ENCODE peak calls at places on chromosomes 13 and 19, in five cellular contexts. F, X, I, G and W are unnamed samples.

GRCh38 chr13:96958286-96958891 is 35.9 kb downstream of the OXGR1 start:
- DNase-seq in I (no peak), X (peak; percentile 38), G (peak; percentile 40), F (no peak), W (peak; percentile 59)

GRCh38 chr19:51456541-51457290 is 1.5 kb downstream of the SIGLEC8 start:
- DNase-seq in X (no peak), I (peak; percentile 32), F (no peak), G (no peak), W (no peak)

GRCh38 chr13:45167611-45168554 is 33.0 kb downstream of the KCTD4 start:
- DNase-seq in X (no peak), I (no peak), G (no peak), F (no peak), W (peak; percentile 13)

GRCh38 chr19:58401825-58402433 is 6.5 kb downstream of the RNF225 start:
- DNase-seq in X (no peak), F (peak; percentile 50), G (no peak), I (no peak), W (no peak)

GRCh38 chr13:110123041-110123809 is 183.7 kb downstream of the COL4A1 start:
- DNase-seq in F (no peak), I (no peak), G (no peak), X (peak; percentile 78), W (no peak)

GRCh38 chr13:50244355-50244912 is 229.2 kb downstream of the KCNRG start:
- DNase-seq in G (no peak), I (no peak), X (no peak), F (no peak), W (no peak)

GRCh38 chr13:113837554-113838355 is 26.1 kb downstream of the GAS6 start:
- DNase-seq in X (peak; percentile 100), G (peak; percentile 99), F (peak; percentile 76), I (no peak), W (peak; percentile 97)

GRCh38 chr19:29191005-29191404 is 21.9 kb downstream of the UQCRFS1 start:
- DNase-seq in X (no peak), G (no peak), I (no peak), F (no peak), W (no peak)

GRCh38 chr13:45055198-45055901 is 65.0 kb upstream of the GTF2F2 start:
- DNase-seq in F (no peak), I (no peak), X (peak; percentile 93), G (peak; percentile 77), W (peak; percentile 88)

GRCh38 chr19:40831502-40832430 is 18.5 kb downstream of the CYP2A6 start:
- DNase-seq in X (peak; percentile 77), F (no peak), G (peak; percentile 100), I (no peak), W (peak; percentile 91)

GRCh38 chr13:48944221-48944620 is 31.5 kb upstream of the FNDC3A start:
- DNase-seq in I (no peak), X (no peak), F (no peak), G (peak; percentile 27), W (peak; percentile 30)

GRCh38 chr19:6423499-6424189 is 967 bp downstream of the KHSRP start:
- DNase-seq in I (no peak), X (peak; percentile 37), G (peak; percentile 37), F (peak; percentile 62), W (peak; percentile 55)

GRCh38 chr19:18603255-18603957 is 3.2 kb downstream of the CRLF1 start:
- DNase-seq in F (no peak), X (peak; percentile 7), G (no peak), I (no peak), W (peak; percentile 25)
- H3K4me3 ChIP-seq in F (no peak overlapping the region), X (no peak overlapping the region), G (peak overlapping the region; percentile 7), I (no peak overlapping the region), W (no peak overlapping the region)

DNA sequence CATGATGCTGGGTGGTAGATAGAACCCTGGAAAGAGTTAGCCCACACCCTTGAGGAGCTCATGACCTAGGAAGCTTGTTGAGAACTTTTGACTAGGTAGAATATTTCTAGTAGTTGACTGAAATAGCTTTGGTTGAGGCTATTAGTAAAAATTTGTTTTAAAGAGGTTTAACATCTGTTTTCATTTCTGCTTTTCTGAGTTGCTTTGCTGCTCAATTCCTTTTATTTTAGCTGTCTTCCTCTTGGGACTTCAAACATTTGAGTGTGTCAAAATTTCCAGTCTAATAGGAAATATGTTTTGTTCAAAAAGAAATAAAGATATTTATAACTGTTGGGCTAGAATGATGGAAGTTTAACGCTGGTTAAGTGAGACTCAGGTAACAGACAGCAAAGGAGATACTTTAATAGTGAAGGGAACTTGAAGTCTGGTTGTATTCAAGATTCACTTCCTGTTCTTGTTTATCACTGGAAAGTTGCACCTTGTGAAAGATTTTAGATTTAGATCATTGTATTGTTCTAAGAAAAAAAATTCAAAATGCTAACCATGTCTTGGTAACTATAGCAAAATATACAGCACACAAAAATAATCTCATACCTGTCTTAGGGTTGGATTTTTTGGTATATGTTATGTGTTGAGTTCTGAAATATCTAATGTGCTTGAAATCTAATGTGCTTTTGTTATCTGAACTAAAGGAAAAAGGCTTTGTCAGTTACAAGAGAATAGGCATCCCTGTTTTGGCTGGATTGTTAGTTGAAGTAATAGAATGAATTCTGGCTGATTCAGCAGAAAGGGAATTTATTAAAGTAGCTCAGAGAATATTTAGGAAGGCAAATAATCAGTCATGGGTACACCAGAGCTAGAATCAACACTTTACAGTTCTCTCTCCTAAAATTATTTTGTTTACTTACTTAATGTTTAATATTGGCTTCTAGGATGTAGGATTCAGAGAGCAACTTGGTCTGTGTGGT is 24.4 kb upstream of the GPR18 start:
- DNase-seq in F (no peak), G (no peak), X (no peak), I (no peak), W (no peak)
- H3K4me3 ChIP-seq in F (peak overlapping the region; percentile 4), G (no peak overlapping the region), X (no peak overlapping the region), I (no peak overlapping the region), W (no peak overlapping the region)

DNA sequence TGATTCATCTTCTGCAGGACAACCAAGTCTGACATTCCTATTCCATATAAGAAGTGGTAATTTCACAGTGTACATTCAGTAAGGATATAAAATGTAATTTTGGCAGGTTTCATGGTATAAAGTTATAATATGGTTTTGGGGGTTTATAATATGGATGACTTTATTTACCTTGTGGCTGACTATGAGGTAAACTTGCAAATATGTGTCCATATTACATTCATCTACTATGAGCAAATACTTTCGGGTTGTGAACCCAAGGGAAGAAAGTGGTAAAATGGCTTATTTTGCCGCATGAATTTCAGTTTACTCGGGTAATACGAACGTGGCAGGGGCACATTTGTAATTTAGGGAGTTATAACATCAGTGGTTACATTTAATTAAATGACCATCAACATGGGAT is 86.7 kb upstream of the TNFSF11 start:
- DNase-seq in G (no peak), I (no peak), F (no peak), X (no peak), W (no peak)
- H3K4me3 ChIP-seq in G (no peak overlapping the region), I (no peak overlapping the region), F (no peak overlapping the region), X (no peak overlapping the region), W (no peak overlapping the region)

GRCh38 chr13:102558029-102558428 is 38.8 kb upstream of the TPP2 start:
- DNase-seq in I (no peak), G (no peak), X (no peak), F (no peak), W (no peak)
- H3K4me3 ChIP-seq in I (no peak overlapping the region), G (no peak overlapping the region), X (no peak overlapping the region), F (no peak overlapping the region), W (no peak overlapping the region)

GRCh38 chr13:73610799-73611592 is 523.2 kb downstream of the KLF12 start:
- DNase-seq in I (no peak), F (no peak), X (no peak), G (no peak), W (no peak)
- H3K4me3 ChIP-seq in I (no peak overlapping the region), F (no peak overlapping the region), X (no peak overlapping the region), G (no peak overlapping the region), W (no peak overlapping the region)